ENCODE peak calls at places on chromosomes 11 and 22, in seven cellular contexts. D is nephron progenitor cell, P is colonic mucosa, I is IMR-90, L is B cell, T is progenitor cell of endocrine pancreas, B is neural crest cell. U is an unnamed sample.

GRCh38 chr11:69943506-69943905 is 124.3 kb upstream of the FGF3 start:
- DNase-seq in B (no peak), I (no peak), D (no peak), L (no peak), P (no peak), T (no peak), U (no peak)

GRCh38 chr22:49687333-49687732 is 140.3 kb downstream of the BRD1 start:
- DNase-seq in L (no peak), B (no peak), T (no peak), I (no peak), P (no peak), D (no peak), U (no peak)

GRCh38 chr11:92357344-92357743 is 132.7 kb downstream of the FAT3 start:
- DNase-seq in T (no peak), D (no peak), B (no peak), L (no peak), I (no peak), P (no peak), U (no peak)

GRCh38 chr11:78651923-78652602 is 77.4 kb upstream of the NARS2 start:
- DNase-seq in D (no peak), L (no peak), B (no peak), T (no peak), P (no peak), I (no peak), U (no peak)

GRCh38 chr22:45225732-45226560 is 14.7 kb downstream of the KIAA0930 start:
- DNase-seq in D (no peak), I (peak; percentile 70), L (no peak), P (no peak), T (no peak), B (no peak), U (no peak)

GRCh38 chr11:63705526-63705925 is 24.2 kb downstream of the RTN3 start:
- DNase-seq in I (no peak), L (no peak), D (no peak), P (no peak), B (no peak), T (no peak), U (no peak)

GRCh38 chr11:74493816-74494630 is 499 bp upstream of the LIPT2 start:
- DNase-seq in T (no peak), B (no peak), D (no peak), P (no peak), I (peak; percentile 47), L (no peak), U (no peak)

GRCh38 chr11:106480581-106481185 is 403.2 kb downstream of the AASDHPPT start:
- DNase-seq in D (no peak), P (no peak), L (no peak), T (no peak), B (no peak), I (peak; percentile 30), U (no peak)

GRCh38 chr22:29555065-29555644 is 1.6 kb upstream of the THOC5 start:
- DNase-seq in I (peak; percentile 18), B (no peak), L (no peak), D (no peak), P (no peak), T (no peak), U (no peak)

GRCh38 chr11:60910711-60911366 is 3.1 kb upstream of the TMEM109 start:
- DNase-seq in D (no peak), I (no peak), B (no peak), P (no peak), L (no peak), T (no peak), U (no peak)

GRCh38 chr11:128544625-128545024 is 42.7 kb downstream of the ETS1 start:
- DNase-seq in P (no peak), L (no peak), B (no peak), T (no peak), I (peak; percentile 77), D (no peak), U (no peak)

GRCh38 chr22:41943661-41944209 is 3.2 kb downstream of the CENPM start:
- DNase-seq in B (no peak), I (peak; percentile 39), T (no peak), L (no peak), D (no peak), P (peak; percentile 66), U (no peak)

GRCh38 chr11:17443000-17443399 is 33.6 kb downstream of the ABCC8 start:
- DNase-seq in B (no peak), P (no peak), D (no peak), T (no peak), L (no peak), I (no peak), U (no peak)

GRCh38 chr11:115170133-115170815 is 333.9 kb downstream of the CADM1 start:
- DNase-seq in T (peak; percentile 28), P (peak; percentile 47), B (peak; percentile 56), I (peak; percentile 38), D (peak; percentile 58), L (no peak), U (no peak)

GRCh38 chr11:65651589-65652510 is 10.9 kb downstream of the RELA start:
- DNase-seq in P (peak; percentile 89), L (no peak), D (no peak), B (no peak), I (peak; percentile 38), T (no peak), U (no peak)

GRCh38 chr22:35544810-35545209 is 4.2 kb downstream of the RASD2 start:
- DNase-seq in T (no peak), I (no peak), P (no peak), B (no peak), D (no peak), L (no peak), U (no peak)

GRCh38 chr22:35549338-35549737 is 8.7 kb downstream of the RASD2 start:
- DNase-seq in P (no peak), D (no peak), L (no peak), T (no peak), B (no peak), I (no peak), U (no peak)

GRCh38 chr22:35546886-35547285 is 6.3 kb downstream of the RASD2 start:
- DNase-seq in I (no peak), B (no peak), D (no peak), T (no peak), L (no peak), P (no peak), U (no peak)

GRCh38 chr22:35548762-35549106 is 8.1 kb downstream of the RASD2 start:
- DNase-seq in B (no peak), I (no peak), P (no peak), L (no peak), D (no peak), T (no peak), U (no peak)

GRCh38 chr22:35547993-35548761 is 7.5 kb downstream of the RASD2 start:
- DNase-seq in L (no peak), P (no peak), I (no peak), T (no peak), B (no peak), D (no peak), U (no peak)
- TF ChIP-seq CTCF in L (no peak), P (no peak), I (peak; percentile 17), T (peak; percentile 27), B (peak; percentile 17), D (no peak), U (no peak)

GRCh38 chr11:108709741-108710140 is 44.9 kb downstream of the DDX10 start:
- DNase-seq in I (no peak), B (no peak), P (no peak), D (no peak), L (no peak), T (no peak), U (no peak)

GRCh38 chr11:108705061-108705460 is 40.2 kb downstream of the DDX10 start:
- DNase-seq in D (no peak), B (no peak), I (no peak), T (no peak), P (no peak), L (no peak), U (no peak)

GRCh38 chr11:108698844-108699642 is 34.2 kb downstream of the DDX10 start:
- DNase-seq in T (no peak), B (no peak), D (no peak), L (no peak), P (no peak), I (no peak), U (no peak)

GRCh38 chr11:108708173-108708572 is 43.3 kb downstream of the DDX10 start:
- DNase-seq in T (no peak), L (no peak), D (no peak), B (no peak), I (no peak), P (no peak), U (no peak)

DNA sequence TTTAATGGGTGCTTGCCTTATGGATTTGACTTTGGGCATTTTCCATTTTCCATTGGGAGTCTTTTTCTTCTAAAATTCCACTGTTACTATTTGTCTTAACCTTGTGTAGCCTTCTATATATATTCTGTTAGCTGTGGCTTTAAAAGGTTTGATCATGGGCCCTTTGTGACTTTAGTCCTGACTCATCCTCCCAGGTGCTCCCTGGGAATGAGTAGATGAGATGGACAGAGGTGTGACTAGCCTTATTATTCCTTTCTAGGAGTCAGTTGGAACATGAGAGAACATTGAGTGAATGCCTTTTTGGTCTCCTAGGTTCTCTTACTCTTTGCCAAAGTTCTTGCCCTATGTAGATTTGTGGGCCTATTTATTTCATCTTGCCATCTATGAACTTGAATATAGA is 39.0 kb downstream of the DDX10 start:
- DNase-seq in B (no peak), T (no peak), L (no peak), I (no peak), D (no peak), P (no peak), U (no peak)
- TF ChIP-seq CTCF in B (no peak), T (no peak), L (no peak), I (no peak), D (no peak), P (no peak), U (no peak)

DNA sequence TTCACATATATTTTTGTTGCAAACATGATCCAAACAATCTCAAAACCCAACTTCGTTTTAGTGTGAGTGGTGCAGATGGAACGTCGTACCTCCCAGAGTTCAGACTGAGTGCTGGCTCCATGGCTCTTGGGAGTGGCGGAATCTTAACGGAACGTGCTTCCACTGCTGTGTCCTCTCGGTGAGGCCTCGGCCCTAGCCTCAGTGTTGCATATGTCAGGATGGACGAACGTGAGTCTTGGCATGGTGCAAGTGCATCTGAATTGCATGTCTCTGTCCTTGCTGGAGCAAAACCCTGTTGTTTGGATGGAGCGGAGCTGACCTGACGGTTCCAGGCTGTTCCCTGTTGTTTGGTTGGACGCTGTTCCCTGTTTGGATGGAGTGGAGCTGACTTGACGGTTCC is 306.8 kb downstream of the TBC1D22A start:
- DNase-seq in P (no peak), L (no peak), D (no peak), B (no peak), T (no peak), I (no peak), U (no peak)
- TF ChIP-seq CTCF in P (no peak), L (no peak), D (no peak), B (no peak), T (no peak), I (no peak), U (no peak)

GRCh38 chr11:101867951-101868350 is 46.9 kb upstream of the CEP126 start:
- DNase-seq in P (no peak), D (no peak), B (no peak), T (no peak), L (no peak), I (peak; percentile 58), U (no peak)

GRCh38 chr11:101863361-101863760 is 51.4 kb upstream of the CEP126 start:
- DNase-seq in I (peak; percentile 79), D (no peak), T (no peak), P (no peak), B (no peak), L (no peak), U (no peak)

GRCh38 chr11:101870510-101870909 is 44.3 kb upstream of the CEP126 start:
- DNase-seq in D (no peak), P (no peak), L (no peak), B (no peak), I (peak; percentile 87), T (no peak), U (no peak)

GRCh38 chr11:101864098-101864497 is 50.7 kb upstream of the CEP126 start:
- DNase-seq in B (no peak), T (no peak), D (no peak), P (no peak), L (no peak), I (no peak), U (no peak)

GRCh38 chr11:101866619-101867491 is 48.0 kb upstream of the CEP126 start:
- DNase-seq in I (peak; percentile 69), T (no peak), D (no peak), L (no peak), B (no peak), P (no peak), U (no peak)
- TF ChIP-seq CTCF in I (no peak), T (no peak), D (no peak), L (no peak), B (no peak), P (no peak), U (no peak)

U was measured in D721Med.